ENCODE peak calls at places on chromosomes 3 and 15, in four cellular contexts. One of them, this sample, is unnamed.

GRCh38 chr15:62571072-62571471 is 406.0 kb upstream of the C2CD4B start:
- DNase-seq in HepG2: no peak
- DNase-seq in H1: no peak
- DNase-seq in K562: no peak
- DNase-seq in this sample: no peak

GRCh38 chr15:90001062-90001682 is at the start of gene ZNF710:
- DNase-seq in HepG2: no peak
- DNase-seq in H1: no peak
- DNase-seq in K562: peak; percentile 67
- DNase-seq in this sample: no peak

GRCh38 chr3:127409421-127410136 is 121.7 kb upstream of the PRR20G start:
- DNase-seq in HepG2: no peak
- DNase-seq in H1: no peak
- DNase-seq in K562: no peak
- DNase-seq in this sample: no peak

GRCh38 chr15:48333553-48333952 is 2.3 kb downstream of the DUT start:
- DNase-seq in HepG2: peak; percentile 39
- DNase-seq in H1: no peak
- DNase-seq in K562: no peak
- DNase-seq in this sample: no peak

GRCh38 chr3:152330565-152330964 is 61.8 kb downstream of the MBNL1 start:
- DNase-seq in HepG2: no peak
- DNase-seq in H1: no peak
- DNase-seq in K562: peak; percentile 44
- DNase-seq in this sample: no peak

GRCh38 chr3:171456765-171457164 is 3.4 kb downstream of the TNIK start:
- DNase-seq in HepG2: no peak
- DNase-seq in H1: no peak
- DNase-seq in K562: no peak
- DNase-seq in this sample: no peak

GRCh38 chr3:124826703-124827102 is 60.5 kb downstream of the ITGB5 start:
- DNase-seq in HepG2: no peak
- DNase-seq in H1: peak; percentile 41
- DNase-seq in K562: no peak
- DNase-seq in this sample: no peak

GRCh38 chr3:146169891-146170290 is 8.9 kb upstream of the PLOD2 start:
- DNase-seq in HepG2: no peak
- DNase-seq in H1: no peak
- DNase-seq in K562: no peak
- DNase-seq in this sample: no peak

GRCh38 chr15:66931768-66932633 is 133.4 kb upstream of the SMAD3 start:
- DNase-seq in HepG2: peak; percentile 91
- DNase-seq in H1: no peak
- DNase-seq in K562: peak; percentile 59
- DNase-seq in this sample: peak; percentile 52

GRCh38 chr3:106309274-106309673 is 440.5 kb upstream of the CBLB start:
- DNase-seq in HepG2: no peak
- DNase-seq in H1: no peak
- DNase-seq in K562: no peak
- DNase-seq in this sample: no peak

GRCh38 chr3:161389445-161390036 is 18.2 kb upstream of the SPTSSB start:
- DNase-seq in HepG2: no peak
- DNase-seq in H1: no peak
- DNase-seq in K562: no peak
- DNase-seq in this sample: no peak

GRCh38 chr15:95995375-95996168 is 334.9 kb upstream of the NR2F2 start:
- DNase-seq in HepG2: no peak
- DNase-seq in H1: no peak
- DNase-seq in K562: no peak
- DNase-seq in this sample: no peak

GRCh38 chr3:170766823-170767575 is 103.0 kb downstream of the RPL22L1 start:
- DNase-seq in HepG2: no peak
- DNase-seq in H1: no peak
- DNase-seq in K562: no peak
- DNase-seq in this sample: no peak

GRCh38 chr3:43902415-43902814 is 211.7 kb downstream of the ABHD5 start:
- DNase-seq in HepG2: no peak
- DNase-seq in H1: no peak
- DNase-seq in K562: no peak
- DNase-seq in this sample: no peak

GRCh38 chr15:51621917-51622268 is 678 bp downstream of the DMXL2 start:
- DNase-seq in HepG2: peak; percentile 7
- DNase-seq in H1: no peak
- DNase-seq in K562: no peak
- DNase-seq in this sample: peak; percentile 21

GRCh38 chr15:51368751-51369450 is 27.4 kb downstream of the GLDN start:
- DNase-seq in HepG2: peak; percentile 42
- DNase-seq in H1: no peak
- DNase-seq in K562: no peak
- DNase-seq in this sample: no peak

GRCh38 chr3:194083253-194084224 is 52.4 kb upstream of the HES1 start:
- DNase-seq in HepG2: no peak
- DNase-seq in H1: no peak
- DNase-seq in K562: no peak
- DNase-seq in this sample: no peak

GRCh38 chr15:100211855-100212850 is 129.6 kb downstream of the ADAMTS17 start:
- DNase-seq in HepG2: peak; percentile 60
- DNase-seq in H1: no peak
- DNase-seq in K562: no peak
- DNase-seq in this sample: no peak

GRCh38 chr3:44104668-44105321 is 136.9 kb upstream of the TOPAZ1 start:
- DNase-seq in HepG2: no peak
- DNase-seq in H1: no peak
- DNase-seq in K562: no peak
- DNase-seq in this sample: peak; percentile 78

GRCh38 chr3:27354588-27355203 is 14.5 kb downstream of the NEK10 start:
- DNase-seq in HepG2: no peak
- DNase-seq in H1: no peak
- DNase-seq in K562: no peak
- DNase-seq in this sample: no peak

DNA sequence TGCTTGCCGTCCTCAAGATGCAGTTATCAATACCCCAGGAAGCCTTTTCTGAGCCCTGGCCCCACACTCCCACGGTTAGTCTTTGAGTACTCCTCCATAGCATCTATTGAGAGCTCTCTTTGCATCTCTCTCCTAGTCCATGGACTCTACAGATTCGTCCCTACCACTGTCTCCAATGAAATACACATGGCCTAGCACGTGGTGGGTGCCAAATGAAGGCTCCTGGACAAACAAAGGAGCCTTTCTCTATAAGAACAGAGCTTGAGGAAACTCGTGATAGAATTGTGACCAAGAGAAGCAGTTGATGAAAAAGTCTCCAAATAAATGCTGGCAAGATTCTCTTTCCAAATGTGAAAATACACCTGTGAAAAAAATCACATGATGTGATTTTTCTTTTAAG is 166.1 kb downstream of the GABRG3 start:
- DNase-seq in HepG2: no peak
- DNase-seq in H1: no peak
- DNase-seq in K562: no peak
- DNase-seq in this sample: no peak
- TF ChIP-seq FOSL1 in HepG2: no peak
- TF ChIP-seq FOSL1 in H1: no peak
- TF ChIP-seq FOSL1 in K562: no peak
- TF ChIP-seq FOSL1 in this sample: no peak

DNA sequence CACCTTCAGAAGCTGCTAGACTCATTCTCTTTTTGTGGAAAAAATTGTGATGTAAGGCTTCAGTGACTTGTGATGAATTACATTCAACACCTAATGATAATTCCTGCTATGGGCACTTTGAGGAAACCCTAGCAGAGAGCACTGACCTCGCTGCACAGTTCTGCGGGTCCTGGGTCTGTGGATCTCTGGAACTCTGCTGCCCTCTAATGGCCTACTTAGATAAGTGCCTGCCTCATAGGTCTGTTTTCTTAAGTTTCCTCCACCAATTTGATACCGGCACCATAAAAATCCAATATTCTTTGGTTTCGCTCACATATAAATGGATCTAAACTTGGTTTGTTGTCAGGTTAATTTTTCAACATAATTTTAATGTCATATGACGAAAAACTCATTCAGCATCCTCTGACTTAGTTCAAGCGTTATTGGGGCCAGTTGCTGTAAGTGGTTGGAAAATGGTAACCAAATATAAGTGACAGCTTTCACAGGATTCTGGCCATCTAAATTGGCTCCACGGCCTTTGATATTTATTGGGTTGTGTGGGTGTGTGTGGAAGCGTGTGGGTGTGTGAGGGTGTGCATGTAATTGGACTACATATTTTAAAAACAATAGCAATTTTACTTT is 10.4 kb downstream of the SLITRK3 start:
- DNase-seq in HepG2: peak; percentile 55
- DNase-seq in H1: no peak
- DNase-seq in K562: peak; percentile 51
- DNase-seq in this sample: peak; percentile 67
- TF ChIP-seq FOSL1 in HepG2: no peak
- TF ChIP-seq FOSL1 in H1: no peak
- TF ChIP-seq FOSL1 in K562: no peak
- TF ChIP-seq FOSL1 in this sample: no peak

GRCh38 chr3:79018671-79019136 is 749.1 kb downstream of the ROBO1 start:
- DNase-seq in HepG2: peak; percentile 16
- DNase-seq in H1: no peak
- DNase-seq in K562: no peak
- DNase-seq in this sample: no peak
- TF ChIP-seq FOSL1 in HepG2: no peak
- TF ChIP-seq FOSL1 in H1: no peak
- TF ChIP-seq FOSL1 in K562: no peak
- TF ChIP-seq FOSL1 in this sample: no peak

GRCh38 chr3:157073810-157074209 is 86.1 kb downstream of the CCNL1 start:
- DNase-seq in HepG2: no peak
- DNase-seq in H1: no peak
- DNase-seq in K562: no peak
- DNase-seq in this sample: no peak
- TF ChIP-seq FOSL1 in HepG2: no peak
- TF ChIP-seq FOSL1 in H1: no peak
- TF ChIP-seq FOSL1 in K562: no peak
- TF ChIP-seq FOSL1 in this sample: no peak

DNA sequence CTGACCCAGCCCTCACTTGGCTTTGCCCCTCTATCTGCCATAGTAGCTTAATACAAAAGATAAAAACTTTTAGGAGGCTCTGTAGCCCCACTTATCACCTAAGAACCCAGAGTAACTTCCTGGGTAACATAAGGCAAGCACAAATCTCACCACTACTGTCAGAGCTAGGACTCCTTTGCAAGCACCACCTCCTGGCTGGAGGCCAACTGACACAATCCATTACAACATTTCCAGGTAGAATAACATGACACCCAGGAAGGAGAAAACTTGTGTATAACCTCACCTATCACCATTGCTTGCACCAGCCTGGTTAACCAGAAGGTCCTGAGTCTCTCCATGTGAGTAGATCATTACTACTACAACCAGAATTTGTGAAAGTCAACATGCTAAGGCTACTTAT is 230.0 kb downstream of the TUSC7 start:
- DNase-seq in HepG2: no peak
- DNase-seq in H1: no peak
- DNase-seq in K562: no peak
- DNase-seq in this sample: no peak
- TF ChIP-seq FOSL1 in HepG2: no peak
- TF ChIP-seq FOSL1 in H1: no peak
- TF ChIP-seq FOSL1 in K562: no peak
- TF ChIP-seq FOSL1 in this sample: no peak

GRCh38 chr3:36945326-36945980 is 599 bp upstream of the TRANK1 start:
- DNase-seq in HepG2: no peak
- DNase-seq in H1: no peak
- DNase-seq in K562: no peak
- DNase-seq in this sample: no peak

GRCh38 chr3:36943601-36944000 is 1.3 kb downstream of the TRANK1 start:
- DNase-seq in HepG2: no peak
- DNase-seq in H1: no peak
- DNase-seq in K562: no peak
- DNase-seq in this sample: no peak

GRCh38 chr3:36942632-36943248 is 2.1 kb downstream of the TRANK1 start:
- DNase-seq in HepG2: no peak
- DNase-seq in H1: no peak
- DNase-seq in K562: no peak
- DNase-seq in this sample: no peak

GRCh38 chr3:36944641-36945270 is at the start of gene TRANK1:
- DNase-seq in HepG2: no peak
- DNase-seq in H1: no peak
- DNase-seq in K562: no peak
- DNase-seq in this sample: no peak

GRCh38 chr3:36944012-36944640 is 728 bp downstream of the TRANK1 start:
- DNase-seq in HepG2: no peak
- DNase-seq in H1: no peak
- DNase-seq in K562: no peak
- DNase-seq in this sample: no peak
- TF ChIP-seq FOSL1 in HepG2: no peak
- TF ChIP-seq FOSL1 in H1: no peak
- TF ChIP-seq FOSL1 in K562: no peak
- TF ChIP-seq FOSL1 in this sample: no peak

DNA sequence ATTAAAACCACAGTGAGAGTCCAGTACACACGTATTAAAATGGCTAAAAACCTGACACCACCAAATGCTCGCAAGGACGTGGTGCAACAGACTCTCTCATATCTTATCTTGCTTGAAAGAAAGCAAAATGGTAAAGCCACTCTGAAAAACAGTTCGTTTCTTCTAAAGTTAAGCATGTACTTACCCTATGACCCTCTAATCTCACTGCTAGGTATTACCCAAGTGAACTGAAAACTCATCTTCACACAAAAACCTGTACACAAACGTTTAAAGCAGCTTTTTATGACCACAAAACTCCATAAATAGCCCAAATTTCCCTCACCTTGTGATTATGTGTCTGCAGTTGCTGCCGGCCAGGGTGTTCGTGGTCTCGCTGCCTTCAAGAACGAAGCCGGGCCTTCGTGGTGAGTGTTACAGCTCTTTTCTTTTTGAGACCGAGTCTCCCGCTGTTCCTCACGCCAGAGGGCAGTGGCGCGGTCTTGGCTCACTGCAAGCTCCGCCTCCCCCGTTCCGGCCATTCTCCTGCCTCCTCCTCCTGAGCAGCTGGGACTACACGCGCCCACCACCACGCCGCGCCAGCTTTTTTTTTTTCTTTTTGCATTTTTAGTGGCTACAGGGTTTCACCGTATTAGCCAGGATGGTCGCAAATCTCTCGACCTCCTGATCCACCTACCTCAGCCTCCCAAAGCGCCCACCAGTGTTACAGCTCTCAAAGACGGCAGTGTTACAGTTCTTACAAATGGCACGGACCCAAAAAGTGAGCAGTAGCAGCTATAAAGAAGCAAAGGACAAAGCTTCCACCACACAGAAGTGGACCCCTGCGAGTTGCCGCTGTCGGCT is 165.4 kb downstream of the TJP1 start:
- DNase-seq in HepG2: no peak
- DNase-seq in H1: peak; percentile 62
- DNase-seq in K562: peak; percentile 59
- DNase-seq in this sample: peak; percentile 74
- TF ChIP-seq FOSL1 in HepG2: no peak
- TF ChIP-seq FOSL1 in H1: no peak
- TF ChIP-seq FOSL1 in K562: no peak
- TF ChIP-seq FOSL1 in this sample: no peak

This sample was measured in HCT116.